ENCODE peak calls at places on chromosome 15, in nine cellular contexts. D is left ventricle myocardium inferior; Z is IMR-90; P is CD8-positive, alpha-beta T cell; W is hepatocyte; A is lower lobe of right lung; C is tibial artery; S is CD8-positive, alpha-beta memory T cell; E is breast epithelium. M is an unnamed sample.
A peak's percentile ranks its signal among the peaks of the same experiment; 100 is the strongest.

GRCh38 chr15:63288342-63288741 is 10.9 kb downstream of the APH1B start:
- DNase-seq in D (no peak), Z (no peak), P (no peak), W (no peak), A (no peak), C (no peak), S (no peak), E (no peak), M (no peak)

GRCh38 chr15:51438526-51438925 is 97.1 kb downstream of the GLDN start:
- DNase-seq in D (no peak), Z (no peak), P (no peak), W (no peak), A (no peak), C (no peak), S (no peak), E (no peak), M (no peak)

GRCh38 chr15:63251701-63252100 is 25.7 kb upstream of the APH1B start:
- DNase-seq in D (no peak), Z (no peak), P (no peak), W (no peak), A (no peak), C (no peak), S (no peak), E (no peak), M (no peak)

GRCh38 chr15:74725241-74725774 is at the start of gene CYP1A1:
- DNase-seq in D (peak; percentile 27), Z (no peak), P (no peak), W (peak; percentile 73), A (peak; percentile 67), C (no peak), S (no peak), E (no peak), M (peak; percentile 26)

GRCh38 chr15:50813865-50814264 is 48.4 kb upstream of the SPPL2A start:
- DNase-seq in D (no peak), Z (no peak), P (no peak), W (no peak), A (no peak), C (no peak), S (no peak), E (no peak), M (no peak)

GRCh38 chr15:74133071-74133702 is 2.8 kb downstream of the ISLR2 start:
- DNase-seq in D (no peak), Z (no peak), P (no peak), W (no peak), A (no peak), C (no peak), S (no peak), E (no peak), M (peak; percentile 63)

GRCh38 chr15:41115652-41116115 is 396 bp downstream of the INO80 start:
- DNase-seq in D (peak; percentile 54), Z (peak; percentile 48), P (peak; percentile 75), W (peak; percentile 86), A (peak; percentile 85), C (peak; percentile 44), S (peak; percentile 62), E (peak; percentile 51), M (no peak)

GRCh38 chr15:45091581-45091980 is 22.4 kb downstream of the DUOX2 start:
- DNase-seq in D (peak; percentile 43), Z (no peak), P (no peak), W (no peak), A (no peak), C (no peak), S (no peak), E (no peak), M (no peak)

GRCh38 chr15:74402337-74402839 is 31.4 kb downstream of the SEMA7A start:
- DNase-seq in D (no peak), Z (no peak), P (no peak), W (no peak), A (no peak), C (no peak), S (no peak), E (no peak), M (no peak)

GRCh38 chr15:70856177-70856883 is 2.4 kb upstream of the LARP6 start:
- DNase-seq in D (no peak), Z (peak; percentile 56), P (no peak), W (no peak), A (no peak), C (no peak), S (no peak), E (no peak), M (no peak)

GRCh38 chr15:64155802-64156651 is 4.5 kb downstream of the SNX22 start:
- DNase-seq in D (no peak), Z (no peak), P (no peak), W (no peak), A (no peak), C (no peak), S (no peak), E (no peak), M (no peak)

GRCh38 chr15:41925209-41925608 is 31.4 kb upstream of the SPTBN5 start:
- DNase-seq in D (no peak), Z (no peak), P (no peak), W (no peak), A (no peak), C (no peak), S (no peak), E (peak; percentile 75), M (no peak)

GRCh38 chr15:88954431-88955277 is 41.5 kb upstream of the MFGE8 start:
- DNase-seq in D (peak; percentile 59), Z (no peak), P (no peak), W (peak; percentile 11), A (no peak), C (peak; percentile 68), S (no peak), E (no peak), M (peak; percentile 76)

GRCh38 chr15:100889359-100890058 is 9.9 kb downstream of the ALDH1A3 start:
- DNase-seq in D (peak; percentile 57), Z (peak; percentile 85), P (no peak), W (peak; percentile 59), A (no peak), C (peak; percentile 50), S (no peak), E (peak; percentile 80), M (peak; percentile 88)

GRCh38 chr15:65773386-65774111 is 18.5 kb downstream of the DENND4A start:
- DNase-seq in D (no peak), Z (no peak), P (no peak), W (no peak), A (no peak), C (no peak), S (no peak), E (no peak), M (no peak)

GRCh38 chr15:98649621-98649995 is 1.3 kb downstream of the IGF1R start:
- DNase-seq in D (peak; percentile 56), Z (no peak), P (no peak), W (peak; percentile 66), A (peak; percentile 70), C (no peak), S (no peak), E (no peak), M (peak; percentile 60)

GRCh38 chr15:60362318-60363023 is 35.3 kb downstream of the ANXA2 start:
- DNase-seq in D (no peak), Z (peak; percentile 78), P (no peak), W (no peak), A (no peak), C (no peak), S (no peak), E (no peak), M (no peak)

GRCh38 chr15:67828969-67829646 is 3.8 kb downstream of the SKOR1 start:
- DNase-seq in D (no peak), Z (no peak), P (no peak), W (no peak), A (no peak), C (no peak), S (no peak), E (no peak), M (no peak)

GRCh38 chr15:90710436-90710835 is 6.7 kb upstream of the BLM start:
- DNase-seq in D (no peak), Z (no peak), P (no peak), W (no peak), A (peak; percentile 62), C (no peak), S (no peak), E (no peak), M (no peak)

GRCh38 chr15:100112636-100113305 is 229.0 kb downstream of the ADAMTS17 start:
- DNase-seq in D (no peak), Z (no peak), P (no peak), W (no peak), A (no peak), C (peak; percentile 18), S (no peak), E (no peak), M (no peak)

GRCh38 chr15:25068696-25069095 is 113.9 kb downstream of the SNRPN start:
- DNase-seq in D (no peak), Z (no peak), P (no peak), W (no peak), A (no peak), C (no peak), S (no peak), E (no peak), M (no peak)
- H3K9me3 ChIP-seq in D (peaks cover 100% of the 10 kb centered on the region), Z (peaks cover 100% of the 10 kb centered on the region), P (peaks cover 99% of the 10 kb centered on the region), W (peaks cover 58% of the 10 kb centered on the region), A (peaks cover 100% of the 10 kb centered on the region), C (peaks cover 60% of the 10 kb centered on the region), S (peaks cover 100% of the 10 kb centered on the region), E (peaks cover 100% of the 10 kb centered on the region), M (peaks cover 93% of the 10 kb centered on the region)

DNA sequence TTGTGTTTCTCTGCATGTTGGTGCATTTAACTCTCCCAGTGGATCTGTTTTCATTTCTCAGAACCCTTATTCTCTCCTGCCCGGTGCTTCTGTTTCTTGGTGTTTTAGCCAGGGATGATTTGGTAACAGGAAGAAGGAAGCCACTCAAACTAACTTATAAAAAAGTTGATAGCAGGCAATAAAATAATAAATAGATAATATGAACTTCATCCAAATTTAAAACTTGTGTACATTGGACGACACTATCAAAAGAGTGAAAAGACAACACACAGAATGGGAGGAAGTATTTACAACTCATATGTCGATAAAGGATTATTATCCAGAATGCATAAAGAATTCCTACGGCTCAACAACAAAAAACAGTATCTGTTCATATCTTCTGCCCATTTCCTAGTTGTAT is 37.3 kb upstream of the CHRNA7 start:
- DNase-seq in D (no peak), Z (no peak), P (no peak), W (no peak), A (no peak), C (no peak), S (no peak), E (no peak), M (no peak)
- H3K4me1 ChIP-seq in D (no peaks in the 10 kb centered on the region), Z (no peaks in the 10 kb centered on the region), P (no peaks in the 10 kb centered on the region), W (no peaks in the 10 kb centered on the region), A (no peaks in the 10 kb centered on the region), C (no peaks in the 10 kb centered on the region), S (no peaks in the 10 kb centered on the region), E (no peaks in the 10 kb centered on the region), M (no peaks in the 10 kb centered on the region)

DNA sequence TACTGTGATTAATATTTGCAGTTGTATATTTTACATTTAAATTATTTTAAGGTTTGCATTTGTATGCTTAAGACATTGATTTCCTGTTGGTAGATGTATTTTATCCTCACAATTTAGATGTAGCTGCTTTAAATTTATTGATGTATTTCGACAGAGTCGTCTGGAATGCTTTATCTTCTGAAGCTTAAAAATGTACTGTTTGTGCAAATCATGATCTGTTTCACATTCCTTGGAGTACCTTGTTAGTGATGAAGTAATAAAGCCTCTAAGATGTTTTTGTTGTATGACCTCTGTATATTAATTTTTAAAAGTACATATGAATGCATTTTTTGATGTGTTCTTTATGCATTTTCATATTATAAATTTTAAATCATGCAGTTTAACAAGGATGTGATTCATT is 1.9 kb downstream of the CHD2 start:
- DNase-seq in D (no peak), Z (no peak), P (no peak), W (no peak), A (no peak), C (no peak), S (no peak), E (no peak), M (no peak)
- H3K27ac ChIP-seq in D (peak overlapping the region; percentile 95), Z (peak overlapping the region; percentile 79), P (peak overlapping the region; percentile 99), W (peak overlapping the region; percentile 99), A (peak overlapping the region; percentile 96), C (peak overlapping the region; percentile 95), S (peak overlapping the region; percentile 97), E (peak overlapping the region; percentile 97), M (no peak overlapping the region)

GRCh38 chr15:25287823-25288222 is 151.0 kb downstream of the UBE3A start:
- DNase-seq in D (no peak), Z (no peak), P (no peak), W (no peak), A (no peak), C (no peak), S (no peak), E (no peak), M (no peak)
- H3K9me3 ChIP-seq in D (peaks cover 38% of the 10 kb centered on the region), Z (no peaks in the 10 kb centered on the region), P (no peaks in the 10 kb centered on the region), W (no peaks in the 10 kb centered on the region), A (peaks cover 7% of the 10 kb centered on the region), C (peaks cover 2% of the 10 kb centered on the region), S (no peaks in the 10 kb centered on the region), E (peaks cover 11% of the 10 kb centered on the region), M (no peaks in the 10 kb centered on the region)